ENCODE peak calls at places on chromosome 5, in five cellular contexts. One of them, this sample, is unnamed.

GRCh38 chr5:72063219-72063819 is 44.0 kb upstream of the MAP1B start:
- DNase-seq in fibroblast of lung: peak; percentile 26
- DNase-seq in fibroblast of villous mesenchyme: peak; percentile 39
- DNase-seq in IMR-90: peak; percentile 36
- DNase-seq in psoas muscle: no peak
- DNase-seq in this sample: no peak

GRCh38 chr5:67146574-67146973 is 50.0 kb downstream of the CD180 start:
- DNase-seq in fibroblast of lung: no peak
- DNase-seq in fibroblast of villous mesenchyme: peak; percentile 42
- DNase-seq in IMR-90: peak; percentile 47
- DNase-seq in psoas muscle: no peak
- DNase-seq in this sample: no peak

GRCh38 chr5:39264528-39264927 is 45.2 kb upstream of the FYB1 start:
- DNase-seq in fibroblast of lung: no peak
- DNase-seq in fibroblast of villous mesenchyme: no peak
- DNase-seq in IMR-90: no peak
- DNase-seq in psoas muscle: no peak
- DNase-seq in this sample: no peak

GRCh38 chr5:139634541-139634940 is 13.6 kb upstream of the CXXC5 start:
- DNase-seq in fibroblast of lung: no peak
- DNase-seq in fibroblast of villous mesenchyme: no peak
- DNase-seq in IMR-90: no peak
- DNase-seq in psoas muscle: no peak
- DNase-seq in this sample: no peak

GRCh38 chr5:78795757-78796156 is 147.2 kb upstream of the LHFPL2 start:
- DNase-seq in fibroblast of lung: peak; percentile 70
- DNase-seq in fibroblast of villous mesenchyme: peak; percentile 24
- DNase-seq in IMR-90: no peak
- DNase-seq in psoas muscle: no peak
- DNase-seq in this sample: no peak

GRCh38 chr5:2003206-2003605 is 120.5 kb upstream of the IRX4 start:
- DNase-seq in fibroblast of lung: no peak
- DNase-seq in fibroblast of villous mesenchyme: no peak
- DNase-seq in IMR-90: no peak
- DNase-seq in psoas muscle: no peak
- DNase-seq in this sample: no peak

GRCh38 chr5:119313207-119313606 is 42.6 kb upstream of the TNFAIP8 start:
- DNase-seq in fibroblast of lung: no peak
- DNase-seq in fibroblast of villous mesenchyme: no peak
- DNase-seq in IMR-90: no peak
- DNase-seq in psoas muscle: no peak
- DNase-seq in this sample: no peak

GRCh38 chr5:133482033-133482432 is 130.3 kb downstream of the FSTL4 start:
- DNase-seq in fibroblast of lung: no peak
- DNase-seq in fibroblast of villous mesenchyme: no peak
- DNase-seq in IMR-90: no peak
- DNase-seq in psoas muscle: no peak
- DNase-seq in this sample: no peak

GRCh38 chr5:140224658-140225057 is 49.7 kb downstream of the CYSTM1 start:
- DNase-seq in fibroblast of lung: no peak
- DNase-seq in fibroblast of villous mesenchyme: no peak
- DNase-seq in IMR-90: no peak
- DNase-seq in psoas muscle: no peak
- DNase-seq in this sample: no peak

GRCh38 chr5:32042571-32042970 is 131.5 kb downstream of the GOLPH3 start:
- DNase-seq in fibroblast of lung: no peak
- DNase-seq in fibroblast of villous mesenchyme: peak; percentile 59
- DNase-seq in IMR-90: no peak
- DNase-seq in psoas muscle: no peak
- DNase-seq in this sample: no peak

GRCh38 chr5:2740051-2740848 is 11.2 kb downstream of the IRX2 start:
- DNase-seq in fibroblast of lung: no peak
- DNase-seq in fibroblast of villous mesenchyme: no peak
- DNase-seq in IMR-90: no peak
- DNase-seq in psoas muscle: no peak
- DNase-seq in this sample: no peak

GRCh38 chr5:133245191-133246052 is 193.6 kb downstream of the HSPA4 start:
- DNase-seq in fibroblast of lung: peak; percentile 99
- DNase-seq in fibroblast of villous mesenchyme: peak; percentile 88
- DNase-seq in IMR-90: peak; percentile 99
- DNase-seq in psoas muscle: no peak
- DNase-seq in this sample: peak; percentile 94

GRCh38 chr5:80249876-80250275 is 6.0 kb downstream of the SERINC5 start:
- DNase-seq in fibroblast of lung: no peak
- DNase-seq in fibroblast of villous mesenchyme: no peak
- DNase-seq in IMR-90: no peak
- DNase-seq in psoas muscle: no peak
- DNase-seq in this sample: no peak

GRCh38 chr5:63743096-63743798 is 219.0 kb downstream of the HTR1A start:
- DNase-seq in fibroblast of lung: no peak
- DNase-seq in fibroblast of villous mesenchyme: peak; percentile 25
- DNase-seq in IMR-90: no peak
- DNase-seq in psoas muscle: no peak
- DNase-seq in this sample: no peak

GRCh38 chr5:89342106-89342876 is 459.3 kb upstream of the MEF2C start:
- DNase-seq in fibroblast of lung: peak; percentile 96
- DNase-seq in fibroblast of villous mesenchyme: peak; percentile 62
- DNase-seq in IMR-90: peak; percentile 86
- DNase-seq in psoas muscle: no peak
- DNase-seq in this sample: peak; percentile 79

GRCh38 chr5:43063731-43064171 is 23.6 kb upstream of the ANXA2R start:
- DNase-seq in fibroblast of lung: no peak
- DNase-seq in fibroblast of villous mesenchyme: peak; percentile 30
- DNase-seq in IMR-90: no peak
- DNase-seq in psoas muscle: peak; percentile 37
- DNase-seq in this sample: no peak

GRCh38 chr5:68744196-68744595 is 349.6 kb upstream of the SLC30A5 start:
- DNase-seq in fibroblast of lung: no peak
- DNase-seq in fibroblast of villous mesenchyme: no peak
- DNase-seq in IMR-90: no peak
- DNase-seq in psoas muscle: no peak
- DNase-seq in this sample: no peak

GRCh38 chr5:156109317-156110023 is 217.5 kb upstream of the SGCD start:
- DNase-seq in fibroblast of lung: no peak
- DNase-seq in fibroblast of villous mesenchyme: peak; percentile 5
- DNase-seq in IMR-90: peak; percentile 63
- DNase-seq in psoas muscle: no peak
- DNase-seq in this sample: no peak

GRCh38 chr5:160230686-160231527 is 1.6 kb downstream of the FABP6 start:
- DNase-seq in fibroblast of lung: peak; percentile 84
- DNase-seq in fibroblast of villous mesenchyme: no peak
- DNase-seq in IMR-90: peak; percentile 80
- DNase-seq in psoas muscle: peak; percentile 32
- DNase-seq in this sample: no peak

DNA sequence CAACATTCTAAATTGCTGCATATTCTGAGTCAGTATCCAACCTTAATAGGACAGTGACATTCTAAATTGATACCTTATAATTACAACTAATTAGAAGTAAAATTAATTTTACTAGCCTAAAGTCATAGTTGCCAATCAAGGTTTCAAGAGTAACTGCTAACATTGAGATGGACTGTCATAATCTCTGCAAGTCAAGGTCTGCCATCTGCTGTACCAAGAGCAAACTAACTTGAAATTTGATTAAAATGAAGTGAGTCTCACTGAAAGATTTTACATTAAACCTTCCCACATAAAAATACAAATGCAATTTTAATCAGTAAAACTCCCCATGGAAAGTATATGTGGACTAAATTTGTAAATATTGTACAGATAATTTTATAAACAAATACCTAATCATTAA is 235.3 kb downstream of the PRDM9 start:
- DNase-seq in fibroblast of lung: no peak
- DNase-seq in fibroblast of villous mesenchyme: no peak
- DNase-seq in IMR-90: no peak
- DNase-seq in psoas muscle: no peak
- DNase-seq in this sample: no peak
- TF ChIP-seq CTCF in fibroblast of lung: no peak
- TF ChIP-seq CTCF in fibroblast of villous mesenchyme: no peak
- TF ChIP-seq CTCF in IMR-90: no peak
- TF ChIP-seq CTCF in psoas muscle: peak; percentile 26
- TF ChIP-seq CTCF in this sample: no peak

DNA sequence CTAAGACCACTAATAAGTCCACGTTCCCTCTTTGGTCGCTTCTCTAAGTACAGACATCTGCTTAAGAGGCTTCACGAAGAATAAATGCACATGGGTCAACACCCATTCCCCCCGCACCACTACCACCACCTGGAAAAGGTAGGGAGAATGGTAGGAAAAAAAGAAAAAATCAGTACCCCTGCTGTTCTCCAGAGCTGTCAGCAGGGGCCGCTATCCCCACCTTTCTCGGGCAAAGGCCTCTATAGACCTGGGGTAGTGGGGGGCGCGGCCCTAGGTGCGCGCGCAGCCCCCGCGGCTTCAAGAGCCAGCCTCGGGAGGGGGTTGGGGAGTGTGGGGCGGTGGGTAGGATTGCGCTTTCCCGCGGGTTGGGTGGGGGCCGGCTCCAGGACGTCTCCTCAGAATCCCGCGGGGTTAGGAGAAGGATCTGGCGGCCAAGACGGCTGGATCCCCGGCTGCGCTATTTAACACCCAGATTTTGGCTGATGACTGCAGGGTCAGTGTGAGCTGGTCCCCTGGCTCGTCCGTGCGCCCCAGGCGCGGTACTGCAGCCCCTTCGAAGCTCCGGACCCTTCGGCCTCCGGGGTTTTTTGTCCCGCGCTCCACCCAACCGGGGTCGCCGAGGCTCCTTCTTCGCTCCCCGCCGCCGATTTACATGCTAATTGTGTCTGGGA is 1.6 kb upstream of the SEMA6A start:
- DNase-seq in fibroblast of lung: peak; percentile 49
- DNase-seq in fibroblast of villous mesenchyme: peak; percentile 50
- DNase-seq in IMR-90: peak; percentile 19
- DNase-seq in psoas muscle: peak; percentile 54
- DNase-seq in this sample: peak; percentile 4
- H3K4me3 ChIP-seq in fibroblast of lung: peak overlapping the region; percentile 76
- H3K4me3 ChIP-seq in fibroblast of villous mesenchyme: peak overlapping the region; percentile 43
- H3K4me3 ChIP-seq in IMR-90: no peak overlapping the region
- H3K4me3 ChIP-seq in psoas muscle: peak overlapping the region; percentile 73
- H3K4me3 ChIP-seq in this sample: no peak overlapping the region

DNA sequence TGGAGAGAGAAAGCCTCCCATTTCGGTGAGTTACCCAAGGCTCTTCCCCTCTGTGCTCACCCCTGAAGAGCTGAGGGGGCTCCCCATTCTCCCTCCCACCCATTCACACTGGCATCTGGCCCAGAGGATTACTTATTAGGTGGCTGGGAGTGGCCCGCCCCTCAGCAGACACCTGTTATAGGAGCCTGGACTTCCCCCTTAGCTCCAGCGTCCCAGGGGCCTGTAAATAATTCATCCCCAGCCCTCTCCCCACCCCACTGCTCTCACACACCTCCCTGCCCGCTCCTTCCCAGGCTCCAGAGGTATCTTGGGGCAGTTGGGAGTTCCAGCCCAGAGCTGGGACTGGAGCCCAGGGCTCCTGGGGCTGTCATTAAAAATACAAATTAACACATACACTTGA is 11.6 kb upstream of the SLC6A7 start:
- DNase-seq in fibroblast of lung: no peak
- DNase-seq in fibroblast of villous mesenchyme: no peak
- DNase-seq in IMR-90: no peak
- DNase-seq in psoas muscle: no peak
- DNase-seq in this sample: no peak
- TF ChIP-seq CTCF in fibroblast of lung: no peak
- TF ChIP-seq CTCF in fibroblast of villous mesenchyme: no peak
- TF ChIP-seq CTCF in IMR-90: no peak
- TF ChIP-seq CTCF in psoas muscle: no peak
- TF ChIP-seq CTCF in this sample: no peak

GRCh38 chr5:54522080-54522479 is 4.5 kb downstream of the SNX18 start:
- DNase-seq in fibroblast of lung: peak; percentile 24
- DNase-seq in fibroblast of villous mesenchyme: no peak
- DNase-seq in IMR-90: no peak
- DNase-seq in psoas muscle: no peak
- DNase-seq in this sample: no peak
- H3K4me3 ChIP-seq in fibroblast of lung: peak overlapping the region; percentile 93
- H3K4me3 ChIP-seq in fibroblast of villous mesenchyme: peak overlapping the region; percentile 82
- H3K4me3 ChIP-seq in IMR-90: peak overlapping the region; percentile 92
- H3K4me3 ChIP-seq in psoas muscle: peak overlapping the region; percentile 99
- H3K4me3 ChIP-seq in this sample: peak overlapping the region; percentile 59

DNA sequence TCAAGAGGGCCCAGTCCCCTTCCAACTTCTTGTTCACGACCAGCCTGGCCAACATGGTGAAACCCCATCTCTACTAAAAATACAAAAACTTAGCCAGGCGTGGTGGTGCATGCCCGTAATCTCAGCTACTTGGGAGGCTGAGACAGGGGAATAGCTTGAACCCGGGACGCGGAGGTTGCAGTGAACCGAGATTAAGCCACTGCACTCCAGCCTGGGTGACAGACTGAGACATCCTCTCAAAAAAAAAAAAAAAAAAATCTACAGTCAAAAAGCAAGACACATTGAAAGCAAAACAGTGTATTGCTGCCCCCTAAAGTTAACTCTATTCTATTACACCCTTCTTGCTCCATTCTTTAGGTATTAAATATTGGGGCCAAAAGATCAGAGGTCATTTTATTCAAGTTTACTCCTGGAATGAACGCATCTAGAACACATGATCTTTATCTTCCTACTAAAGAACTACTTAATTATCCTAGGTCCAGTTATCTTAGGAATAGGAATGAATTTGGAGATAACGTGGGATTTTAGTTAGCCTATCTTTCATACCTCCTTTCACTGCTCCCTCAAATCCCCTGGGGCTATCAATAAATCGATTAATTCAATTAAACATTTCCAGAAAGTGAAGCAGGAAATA is 2.4 kb downstream of the ATG12 start:
- DNase-seq in fibroblast of lung: peak; percentile 39
- DNase-seq in fibroblast of villous mesenchyme: peak; percentile 57
- DNase-seq in IMR-90: peak; percentile 53
- DNase-seq in psoas muscle: no peak
- DNase-seq in this sample: no peak
- TF ChIP-seq CTCF in fibroblast of lung: peak; percentile 35
- TF ChIP-seq CTCF in fibroblast of villous mesenchyme: peak; percentile 53
- TF ChIP-seq CTCF in IMR-90: peak; percentile 56
- TF ChIP-seq CTCF in psoas muscle: peak; percentile 49
- TF ChIP-seq CTCF in this sample: peak; percentile 38

GRCh38 chr5:9889511-9889910 is 259.4 kb upstream of the TAS2R1 start:
- DNase-seq in fibroblast of lung: no peak
- DNase-seq in fibroblast of villous mesenchyme: no peak
- DNase-seq in IMR-90: no peak
- DNase-seq in psoas muscle: no peak
- DNase-seq in this sample: no peak

GRCh38 chr5:9895305-9895650 is 265.1 kb upstream of the TAS2R1 start:
- DNase-seq in fibroblast of lung: no peak
- DNase-seq in fibroblast of villous mesenchyme: no peak
- DNase-seq in IMR-90: no peak
- DNase-seq in psoas muscle: no peak
- DNase-seq in this sample: no peak

GRCh38 chr5:9892696-9893095 is 262.5 kb upstream of the TAS2R1 start:
- DNase-seq in fibroblast of lung: peak; percentile 12
- DNase-seq in fibroblast of villous mesenchyme: no peak
- DNase-seq in IMR-90: no peak
- DNase-seq in psoas muscle: no peak
- DNase-seq in this sample: no peak

GRCh38 chr5:9898319-9898718 is 268.2 kb upstream of the TAS2R1 start:
- DNase-seq in fibroblast of lung: peak; percentile 19
- DNase-seq in fibroblast of villous mesenchyme: peak; percentile 42
- DNase-seq in IMR-90: peak; percentile 49
- DNase-seq in psoas muscle: no peak
- DNase-seq in this sample: no peak

GRCh38 chr5:9894571-9895304 is 264.6 kb upstream of the TAS2R1 start:
- DNase-seq in fibroblast of lung: no peak
- DNase-seq in fibroblast of villous mesenchyme: no peak
- DNase-seq in IMR-90: no peak
- DNase-seq in psoas muscle: no peak
- DNase-seq in this sample: no peak
- H3K4me3 ChIP-seq in fibroblast of lung: no peak overlapping the region
- H3K4me3 ChIP-seq in fibroblast of villous mesenchyme: no peak overlapping the region
- H3K4me3 ChIP-seq in IMR-90: no peak overlapping the region
- H3K4me3 ChIP-seq in psoas muscle: no peak overlapping the region
- H3K4me3 ChIP-seq in this sample: no peak overlapping the region